ENCODE peak calls at places on chromosome 13, in eight cellular contexts. One of them, this sample, is unnamed.

GRCh38 chr13:37716395-37716794 is 117.8 kb upstream of the POSTN start:
- DNase-seq in AG09319: no peak
- DNase-seq in fibroblast of lung: peak
- DNase-seq in AG04450: no peak
- DNase-seq in neural crest cell: no peak
- DNase-seq in DND-41: no peak
- DNase-seq in omental fat pad: no peak
- DNase-seq in neural progenitor cell: no peak
- DNase-seq in this sample: no peak

GRCh38 chr13:25574437-25575426 is 203.0 kb downstream of the ATP8A2 start:
- DNase-seq in AG04450: peak
- DNase-seq in fibroblast of lung: peak
- DNase-seq in AG09319: peak
- DNase-seq in DND-41: peak
- DNase-seq in neural crest cell: peak
- DNase-seq in neural progenitor cell: peak
- DNase-seq in omental fat pad: peak
- DNase-seq in this sample: peak

GRCh38 chr13:67635754-67636153 is 405.6 kb upstream of the PCDH9 start:
- DNase-seq in neural crest cell: no peak
- DNase-seq in neural progenitor cell: no peak
- DNase-seq in fibroblast of lung: peak
- DNase-seq in omental fat pad: no peak
- DNase-seq in AG09319: no peak
- DNase-seq in AG04450: no peak
- DNase-seq in DND-41: no peak
- DNase-seq in this sample: no peak

GRCh38 chr13:30738946-30739528 is 3.7 kb downstream of the ALOX5AP start:
- DNase-seq in neural crest cell: no peak
- DNase-seq in neural progenitor cell: peak
- DNase-seq in DND-41: no peak
- DNase-seq in AG09319: no peak
- DNase-seq in omental fat pad: no peak
- DNase-seq in AG04450: no peak
- DNase-seq in fibroblast of lung: no peak
- DNase-seq in this sample: no peak

GRCh38 chr13:44061876-44062275 is 182.2 kb downstream of the LACC1 start:
- DNase-seq in omental fat pad: no peak
- DNase-seq in AG09319: no peak
- DNase-seq in fibroblast of lung: no peak
- DNase-seq in neural progenitor cell: no peak
- DNase-seq in AG04450: no peak
- DNase-seq in DND-41: no peak
- DNase-seq in neural crest cell: no peak
- DNase-seq in this sample: no peak

GRCh38 chr13:109026266-109026665 is 396.9 kb downstream of the MYO16 start:
- DNase-seq in fibroblast of lung: no peak
- DNase-seq in neural crest cell: no peak
- DNase-seq in AG09319: no peak
- DNase-seq in neural progenitor cell: no peak
- DNase-seq in DND-41: no peak
- DNase-seq in AG04450: no peak
- DNase-seq in omental fat pad: no peak
- DNase-seq in this sample: no peak

GRCh38 chr13:37561031-37561430 is 37.5 kb downstream of the POSTN start:
- DNase-seq in fibroblast of lung: no peak
- DNase-seq in AG09319: no peak
- DNase-seq in DND-41: no peak
- DNase-seq in omental fat pad: no peak
- DNase-seq in AG04450: no peak
- DNase-seq in neural progenitor cell: no peak
- DNase-seq in neural crest cell: no peak
- DNase-seq in this sample: no peak

GRCh38 chr13:49649244-49649962 is 21.1 kb downstream of the ARL11 start:
- DNase-seq in fibroblast of lung: peak
- DNase-seq in neural crest cell: no peak
- DNase-seq in DND-41: no peak
- DNase-seq in AG09319: no peak
- DNase-seq in neural progenitor cell: peak
- DNase-seq in omental fat pad: no peak
- DNase-seq in AG04450: no peak
- DNase-seq in this sample: no peak

GRCh38 chr13:48000559-48001126 is 430 bp downstream of the SUCLA2 start:
- DNase-seq in omental fat pad: no peak
- DNase-seq in AG04450: no peak
- DNase-seq in fibroblast of lung: peak
- DNase-seq in AG09319: no peak
- DNase-seq in DND-41: no peak
- DNase-seq in neural progenitor cell: peak
- DNase-seq in neural crest cell: no peak
- DNase-seq in this sample: no peak

GRCh38 chr13:114132419-114133121 is at the start of gene RASA3:
- DNase-seq in neural crest cell: peak
- DNase-seq in neural progenitor cell: peak
- DNase-seq in AG04450: no peak
- DNase-seq in DND-41: peak
- DNase-seq in AG09319: peak
- DNase-seq in omental fat pad: no peak
- DNase-seq in fibroblast of lung: peak
- DNase-seq in this sample: peak

GRCh38 chr13:48493076-48493765 is 39.7 kb downstream of the RCBTB2 start:
- DNase-seq in AG04450: no peak
- DNase-seq in AG09319: no peak
- DNase-seq in neural crest cell: no peak
- DNase-seq in DND-41: peak
- DNase-seq in fibroblast of lung: no peak
- DNase-seq in omental fat pad: no peak
- DNase-seq in neural progenitor cell: no peak
- DNase-seq in this sample: no peak

GRCh38 chr13:40986328-40986856 is 32.7 kb downstream of the ELF1 start:
- DNase-seq in DND-41: no peak
- DNase-seq in omental fat pad: no peak
- DNase-seq in AG04450: no peak
- DNase-seq in neural progenitor cell: no peak
- DNase-seq in fibroblast of lung: peak
- DNase-seq in AG09319: no peak
- DNase-seq in neural crest cell: no peak
- DNase-seq in this sample: no peak

GRCh38 chr13:101205408-101205807 is 210.9 kb downstream of the NALCN start:
- DNase-seq in AG04450: no peak
- DNase-seq in neural crest cell: no peak
- DNase-seq in neural progenitor cell: no peak
- DNase-seq in omental fat pad: no peak
- DNase-seq in DND-41: no peak
- DNase-seq in fibroblast of lung: no peak
- DNase-seq in AG09319: no peak
- DNase-seq in this sample: no peak

GRCh38 chr13:99981115-99982020 is at the start of gene ZIC2:
- DNase-seq in neural progenitor cell: peak
- DNase-seq in DND-41: peak
- DNase-seq in AG04450: no peak
- DNase-seq in AG09319: no peak
- DNase-seq in neural crest cell: no peak
- DNase-seq in fibroblast of lung: no peak
- DNase-seq in omental fat pad: no peak
- DNase-seq in this sample: no peak

GRCh38 chr13:74218291-74218690 is 84.1 kb upstream of the KLF12 start:
- DNase-seq in fibroblast of lung: no peak
- DNase-seq in DND-41: no peak
- DNase-seq in omental fat pad: no peak
- DNase-seq in AG09319: no peak
- DNase-seq in neural crest cell: no peak
- DNase-seq in neural progenitor cell: no peak
- DNase-seq in AG04450: no peak
- DNase-seq in this sample: no peak

GRCh38 chr13:113663934-113664333 is 3.1 kb upstream of the GRK1 start:
- DNase-seq in neural crest cell: no peak
- DNase-seq in omental fat pad: no peak
- DNase-seq in AG09319: no peak
- DNase-seq in neural progenitor cell: no peak
- DNase-seq in AG04450: no peak
- DNase-seq in DND-41: no peak
- DNase-seq in fibroblast of lung: peak
- DNase-seq in this sample: no peak

GRCh38 chr13:99374994-99375805 is 68.0 kb upstream of the GPR183 start:
- DNase-seq in fibroblast of lung: no peak
- DNase-seq in DND-41: no peak
- DNase-seq in neural progenitor cell: no peak
- DNase-seq in neural crest cell: no peak
- DNase-seq in AG04450: no peak
- DNase-seq in AG09319: no peak
- DNase-seq in omental fat pad: no peak
- DNase-seq in this sample: peak

GRCh38 chr13:44274838-44275237 is 98.8 kb upstream of the SERP2 start:
- DNase-seq in fibroblast of lung: peak
- DNase-seq in neural progenitor cell: no peak
- DNase-seq in AG04450: no peak
- DNase-seq in omental fat pad: no peak
- DNase-seq in AG09319: no peak
- DNase-seq in neural crest cell: no peak
- DNase-seq in DND-41: peak
- DNase-seq in this sample: no peak

GRCh38 chr13:75876371-75877050 is 240.4 kb downstream of the LMO7 start:
- DNase-seq in DND-41: peak
- DNase-seq in omental fat pad: no peak
- DNase-seq in neural crest cell: peak
- DNase-seq in AG04450: peak
- DNase-seq in AG09319: peak
- DNase-seq in fibroblast of lung: peak
- DNase-seq in neural progenitor cell: peak
- DNase-seq in this sample: peak

GRCh38 chr13:24700539-24700938 is 20.3 kb downstream of the ATP12A start:
- DNase-seq in fibroblast of lung: no peak
- DNase-seq in omental fat pad: no peak
- DNase-seq in AG04450: no peak
- DNase-seq in neural crest cell: no peak
- DNase-seq in AG09319: no peak
- DNase-seq in neural progenitor cell: no peak
- DNase-seq in DND-41: no peak
- DNase-seq in this sample: no peak

GRCh38 chr13:21443171-21443570 is 15.9 kb downstream of the ZDHHC20 start:
- DNase-seq in DND-41: no peak
- DNase-seq in neural progenitor cell: no peak
- DNase-seq in fibroblast of lung: no peak
- DNase-seq in neural crest cell: no peak
- DNase-seq in AG09319: no peak
- DNase-seq in omental fat pad: no peak
- DNase-seq in AG04450: no peak
- DNase-seq in this sample: no peak

GRCh38 chr13:93951153-93951552 is 528.3 kb downstream of the DCT start:
- DNase-seq in fibroblast of lung: peak
- DNase-seq in omental fat pad: no peak
- DNase-seq in AG09319: no peak
- DNase-seq in DND-41: no peak
- DNase-seq in AG04450: no peak
- DNase-seq in neural crest cell: no peak
- DNase-seq in neural progenitor cell: no peak
- DNase-seq in this sample: no peak
- TF ChIP-seq CTCF in fibroblast of lung: peak
- TF ChIP-seq CTCF in omental fat pad: no peak
- TF ChIP-seq CTCF in AG09319: peak
- TF ChIP-seq CTCF in DND-41: no peak
- TF ChIP-seq CTCF in AG04450: peak
- TF ChIP-seq CTCF in neural crest cell: no peak
- TF ChIP-seq CTCF in neural progenitor cell: no peak
- TF ChIP-seq CTCF in this sample: no peak

GRCh38 chr13:80255946-80256345 is 85.0 kb downstream of the SPRY2 start:
- DNase-seq in AG04450: no peak
- DNase-seq in AG09319: no peak
- DNase-seq in DND-41: no peak
- DNase-seq in neural progenitor cell: no peak
- DNase-seq in neural crest cell: no peak
- DNase-seq in omental fat pad: no peak
- DNase-seq in fibroblast of lung: no peak
- DNase-seq in this sample: no peak

GRCh38 chr13:80249906-80250513 is 90.9 kb downstream of the SPRY2 start:
- DNase-seq in neural crest cell: no peak
- DNase-seq in neural progenitor cell: no peak
- DNase-seq in fibroblast of lung: no peak
- DNase-seq in DND-41: no peak
- DNase-seq in omental fat pad: no peak
- DNase-seq in AG04450: no peak
- DNase-seq in AG09319: no peak
- DNase-seq in this sample: no peak

GRCh38 chr13:80256352-80256932 is 84.5 kb downstream of the SPRY2 start:
- DNase-seq in omental fat pad: no peak
- DNase-seq in AG04450: no peak
- DNase-seq in neural crest cell: no peak
- DNase-seq in AG09319: no peak
- DNase-seq in fibroblast of lung: no peak
- DNase-seq in neural progenitor cell: no peak
- DNase-seq in DND-41: no peak
- DNase-seq in this sample: peak

DNA sequence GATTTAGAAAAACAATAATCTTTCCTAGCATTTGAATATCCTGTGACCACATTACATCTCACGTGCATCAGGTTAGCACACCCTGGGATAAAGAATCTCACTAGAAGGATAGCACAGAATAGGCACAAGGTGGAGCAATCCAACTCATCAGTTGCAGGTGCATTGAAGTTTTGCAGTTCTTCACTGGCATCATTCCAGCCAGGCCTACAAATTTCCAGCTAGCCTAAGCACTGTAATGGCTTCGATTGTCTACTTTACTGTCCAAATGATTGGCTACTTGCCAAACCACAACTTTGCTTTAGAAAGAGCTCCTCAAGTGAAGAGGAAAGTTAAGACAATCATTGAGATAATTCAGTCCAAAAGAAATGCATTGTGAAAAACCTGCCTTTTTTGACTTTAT is 89.5 kb downstream of the SPRY2 start:
- DNase-seq in neural crest cell: no peak
- DNase-seq in AG04450: peak
- DNase-seq in AG09319: no peak
- DNase-seq in DND-41: no peak
- DNase-seq in fibroblast of lung: peak
- DNase-seq in omental fat pad: no peak
- DNase-seq in neural progenitor cell: peak
- DNase-seq in this sample: no peak
- TF ChIP-seq CTCF in neural crest cell: no peak
- TF ChIP-seq CTCF in AG04450: no peak
- TF ChIP-seq CTCF in AG09319: no peak
- TF ChIP-seq CTCF in DND-41: no peak
- TF ChIP-seq CTCF in fibroblast of lung: no peak
- TF ChIP-seq CTCF in omental fat pad: no peak
- TF ChIP-seq CTCF in neural progenitor cell: no peak
- TF ChIP-seq CTCF in this sample: no peak

GRCh38 chr13:111017755-111018487 is 97.2 kb upstream of the ARHGEF7 start:
- DNase-seq in neural crest cell: no peak
- DNase-seq in omental fat pad: no peak
- DNase-seq in fibroblast of lung: no peak
- DNase-seq in AG04450: no peak
- DNase-seq in neural progenitor cell: no peak
- DNase-seq in AG09319: no peak
- DNase-seq in DND-41: no peak
- DNase-seq in this sample: no peak
- TF ChIP-seq CTCF in neural crest cell: no peak
- TF ChIP-seq CTCF in omental fat pad: no peak
- TF ChIP-seq CTCF in fibroblast of lung: no peak
- TF ChIP-seq CTCF in AG04450: no peak
- TF ChIP-seq CTCF in neural progenitor cell: no peak
- TF ChIP-seq CTCF in AG09319: no peak
- TF ChIP-seq CTCF in DND-41: no peak
- TF ChIP-seq CTCF in this sample: no peak

GRCh38 chr13:45362939-45363338 is 22.0 kb upstream of the TPT1 start:
- DNase-seq in AG09319: no peak
- DNase-seq in AG04450: no peak
- DNase-seq in fibroblast of lung: no peak
- DNase-seq in neural progenitor cell: peak
- DNase-seq in omental fat pad: no peak
- DNase-seq in DND-41: no peak
- DNase-seq in neural crest cell: no peak
- DNase-seq in this sample: no peak
- TF ChIP-seq CTCF in AG09319: no peak
- TF ChIP-seq CTCF in AG04450: no peak
- TF ChIP-seq CTCF in fibroblast of lung: no peak
- TF ChIP-seq CTCF in neural progenitor cell: peak
- TF ChIP-seq CTCF in omental fat pad: no peak
- TF ChIP-seq CTCF in DND-41: peak
- TF ChIP-seq CTCF in neural crest cell: no peak
- TF ChIP-seq CTCF in this sample: peak

This sample was measured in GM20000.